ENCODE peak calls at places on chromosomes 11 and 22, in seven cellular contexts. One of them, this sample, is unnamed.

GRCh38 chr11:79437274-79437980 is 3.4 kb downstream of the TENM4 start:
- DNase-seq in ELR: peak; percentile 63
- DNase-seq in germinal center: peak; percentile 16
- DNase-seq in AG09309: no peak
- DNase-seq in left kidney: peak; percentile 92
- DNase-seq in GM12865: no peak
- DNase-seq in AG10803: no peak
- DNase-seq in this sample: peak; percentile 49

GRCh38 chr22:47625531-47626427 is 863.3 kb downstream of the TBC1D22A start:
- DNase-seq in ELR: no peak
- DNase-seq in germinal center: no peak
- DNase-seq in AG09309: no peak
- DNase-seq in left kidney: no peak
- DNase-seq in GM12865: no peak
- DNase-seq in AG10803: no peak
- DNase-seq in this sample: no peak

GRCh38 chr11:11659567-11660341 is 37.9 kb upstream of the GALNT18 start:
- DNase-seq in ELR: peak; percentile 6
- DNase-seq in germinal center: peak; percentile 3
- DNase-seq in AG09309: no peak
- DNase-seq in left kidney: peak; percentile 63
- DNase-seq in GM12865: peak; percentile 4
- DNase-seq in AG10803: no peak
- DNase-seq in this sample: no peak

GRCh38 chr11:62340269-62340901 is 3.1 kb downstream of the ASRGL1 start:
- DNase-seq in ELR: peak; percentile 56
- DNase-seq in germinal center: peak; percentile 35
- DNase-seq in AG09309: peak; percentile 5
- DNase-seq in left kidney: peak; percentile 64
- DNase-seq in GM12865: peak; percentile 80
- DNase-seq in AG10803: peak; percentile 44
- DNase-seq in this sample: peak; percentile 53

GRCh38 chr11:61693897-61694840 is 14.0 kb downstream of the DAGLA start:
- DNase-seq in ELR: no peak
- DNase-seq in germinal center: no peak
- DNase-seq in AG09309: no peak
- DNase-seq in left kidney: no peak
- DNase-seq in GM12865: no peak
- DNase-seq in AG10803: no peak
- DNase-seq in this sample: no peak

GRCh38 chr22:50483977-50484853 is 2.4 kb upstream of the MIOX start:
- DNase-seq in ELR: no peak
- DNase-seq in germinal center: no peak
- DNase-seq in AG09309: no peak
- DNase-seq in left kidney: peak; percentile 80
- DNase-seq in GM12865: no peak
- DNase-seq in AG10803: no peak
- DNase-seq in this sample: no peak

GRCh38 chr22:37623075-37624016 is 14.7 kb downstream of the GGA1 start:
- DNase-seq in ELR: peak; percentile 68
- DNase-seq in germinal center: peak; percentile 80
- DNase-seq in AG09309: no peak
- DNase-seq in left kidney: peak; percentile 91
- DNase-seq in GM12865: peak; percentile 70
- DNase-seq in AG10803: peak; percentile 40
- DNase-seq in this sample: peak; percentile 49

GRCh38 chr11:27693398-27693797 is 6.9 kb downstream of the BDNF start:
- DNase-seq in ELR: no peak
- DNase-seq in germinal center: no peak
- DNase-seq in AG09309: no peak
- DNase-seq in left kidney: no peak
- DNase-seq in GM12865: no peak
- DNase-seq in AG10803: no peak
- DNase-seq in this sample: no peak

GRCh38 chr11:34050536-34050935 is 995 bp upstream of the CAPRIN1 start:
- DNase-seq in ELR: peak; percentile 30
- DNase-seq in germinal center: no peak
- DNase-seq in AG09309: no peak
- DNase-seq in left kidney: no peak
- DNase-seq in GM12865: no peak
- DNase-seq in AG10803: peak; percentile 77
- DNase-seq in this sample: peak; percentile 91

GRCh38 chr11:72743321-72744221 is 8.6 kb downstream of the ARAP1 start:
- DNase-seq in ELR: no peak
- DNase-seq in germinal center: peak; percentile 88
- DNase-seq in AG09309: no peak
- DNase-seq in left kidney: no peak
- DNase-seq in GM12865: peak; percentile 84
- DNase-seq in AG10803: no peak
- DNase-seq in this sample: no peak

GRCh38 chr11:106391771-106392412 is 314.4 kb downstream of the AASDHPPT start:
- DNase-seq in ELR: peak; percentile 72
- DNase-seq in germinal center: no peak
- DNase-seq in AG09309: peak; percentile 44
- DNase-seq in left kidney: no peak
- DNase-seq in GM12865: no peak
- DNase-seq in AG10803: peak; percentile 78
- DNase-seq in this sample: peak; percentile 44

GRCh38 chr22:30434775-30435315 is 9.3 kb downstream of the MTFP1 start:
- DNase-seq in ELR: no peak
- DNase-seq in germinal center: no peak
- DNase-seq in AG09309: no peak
- DNase-seq in left kidney: no peak
- DNase-seq in GM12865: no peak
- DNase-seq in AG10803: no peak
- DNase-seq in this sample: no peak

GRCh38 chr11:120562806-120563425 is 51.4 kb downstream of the GRIK4 start:
- DNase-seq in ELR: no peak
- DNase-seq in germinal center: no peak
- DNase-seq in AG09309: no peak
- DNase-seq in left kidney: peak; percentile 64
- DNase-seq in GM12865: no peak
- DNase-seq in AG10803: peak; percentile 29
- DNase-seq in this sample: no peak

GRCh38 chr11:43947815-43948214 is 5.4 kb downstream of the C11orf96 start:
- DNase-seq in ELR: no peak
- DNase-seq in germinal center: no peak
- DNase-seq in AG09309: no peak
- DNase-seq in left kidney: peak; percentile 67
- DNase-seq in GM12865: no peak
- DNase-seq in AG10803: no peak
- DNase-seq in this sample: no peak

GRCh38 chr11:68997124-68997994 is 15.7 kb downstream of the MRGPRF start:
- DNase-seq in ELR: no peak
- DNase-seq in germinal center: no peak
- DNase-seq in AG09309: no peak
- DNase-seq in left kidney: no peak
- DNase-seq in GM12865: no peak
- DNase-seq in AG10803: no peak
- DNase-seq in this sample: no peak

GRCh38 chr11:16081756-16082531 is 274.4 kb downstream of the SOX6 start:
- DNase-seq in ELR: no peak
- DNase-seq in germinal center: no peak
- DNase-seq in AG09309: no peak
- DNase-seq in left kidney: no peak
- DNase-seq in GM12865: no peak
- DNase-seq in AG10803: no peak
- DNase-seq in this sample: no peak

This sample was measured in fibroblast of mammary gland.